ENCODE peak calls at places on chromosomes 7 and 10, in five cellular contexts. One of them, this sample, is unnamed.

GRCh38 chr7:69738396-69738889 is 140.2 kb downstream of the AUTS2 start:
- DNase-seq in left lobe of liver: no peak
- DNase-seq in activated CD4-positive, CD25-positive, alpha-beta regulatory T cell: no peak
- DNase-seq in AG09309: no peak
- DNase-seq in AG04450: no peak
- DNase-seq in this sample: peak

GRCh38 chr7:15130666-15131541 is 228.4 kb upstream of the DGKB start:
- DNase-seq in left lobe of liver: no peak
- DNase-seq in activated CD4-positive, CD25-positive, alpha-beta regulatory T cell: no peak
- DNase-seq in AG09309: peak
- DNase-seq in AG04450: no peak
- DNase-seq in this sample: no peak

GRCh38 chr10:126017961-126018560 is 121.7 kb downstream of the FANK1 start:
- DNase-seq in left lobe of liver: no peak
- DNase-seq in activated CD4-positive, CD25-positive, alpha-beta regulatory T cell: no peak
- DNase-seq in AG09309: peak
- DNase-seq in AG04450: peak
- DNase-seq in this sample: no peak

GRCh38 chr7:37409456-37409855 is 39.2 kb downstream of the ELMO1 start:
- DNase-seq in left lobe of liver: no peak
- DNase-seq in activated CD4-positive, CD25-positive, alpha-beta regulatory T cell: no peak
- DNase-seq in AG09309: no peak
- DNase-seq in AG04450: no peak
- DNase-seq in this sample: no peak

GRCh38 chr10:9331583-9332008 is 1277.1 kb downstream of the GATA3 start:
- DNase-seq in left lobe of liver: no peak
- DNase-seq in activated CD4-positive, CD25-positive, alpha-beta regulatory T cell: no peak
- DNase-seq in AG09309: peak
- DNase-seq in AG04450: peak
- DNase-seq in this sample: peak

GRCh38 chr7:32891046-32891799 is at the start of gene KBTBD2:
- DNase-seq in left lobe of liver: peak
- DNase-seq in activated CD4-positive, CD25-positive, alpha-beta regulatory T cell: peak
- DNase-seq in AG09309: no peak
- DNase-seq in AG04450: peak
- DNase-seq in this sample: peak

GRCh38 chr7:123682690-123683089 is 27.0 kb downstream of the LMOD2 start:
- DNase-seq in left lobe of liver: no peak
- DNase-seq in activated CD4-positive, CD25-positive, alpha-beta regulatory T cell: no peak
- DNase-seq in AG09309: peak
- DNase-seq in AG04450: peak
- DNase-seq in this sample: peak

GRCh38 chr7:7510814-7511213 is 24.9 kb downstream of the COL28A1 start:
- DNase-seq in left lobe of liver: no peak
- DNase-seq in activated CD4-positive, CD25-positive, alpha-beta regulatory T cell: no peak
- DNase-seq in AG09309: no peak
- DNase-seq in AG04450: no peak
- DNase-seq in this sample: no peak

GRCh38 chr7:7117935-7118586 is 64.3 kb upstream of the C1GALT1 start:
- DNase-seq in left lobe of liver: no peak
- DNase-seq in activated CD4-positive, CD25-positive, alpha-beta regulatory T cell: no peak
- DNase-seq in AG09309: no peak
- DNase-seq in AG04450: no peak
- DNase-seq in this sample: no peak

GRCh38 chr7:135392701-135393100 is 117.2 kb downstream of the CNOT4 start:
- DNase-seq in left lobe of liver: no peak
- DNase-seq in activated CD4-positive, CD25-positive, alpha-beta regulatory T cell: no peak
- DNase-seq in AG09309: no peak
- DNase-seq in AG04450: no peak
- DNase-seq in this sample: no peak

GRCh38 chr7:96734343-96734742 is 24.7 kb upstream of the SEM1 start:
- DNase-seq in left lobe of liver: no peak
- DNase-seq in activated CD4-positive, CD25-positive, alpha-beta regulatory T cell: no peak
- DNase-seq in AG09309: no peak
- DNase-seq in AG04450: no peak
- DNase-seq in this sample: no peak

GRCh38 chr7:77866370-77866769 is 67.8 kb downstream of the PHTF2 start:
- DNase-seq in left lobe of liver: no peak
- DNase-seq in activated CD4-positive, CD25-positive, alpha-beta regulatory T cell: no peak
- DNase-seq in AG09309: no peak
- DNase-seq in AG04450: no peak
- DNase-seq in this sample: no peak

GRCh38 chr10:95660283-95660682 is 3.8 kb upstream of the ALDH18A1 start:
- DNase-seq in left lobe of liver: no peak
- DNase-seq in activated CD4-positive, CD25-positive, alpha-beta regulatory T cell: no peak
- DNase-seq in AG09309: peak
- DNase-seq in AG04450: no peak
- DNase-seq in this sample: no peak

GRCh38 chr7:10205690-10206089 is 768.0 kb upstream of the PHF14 start:
- DNase-seq in left lobe of liver: no peak
- DNase-seq in activated CD4-positive, CD25-positive, alpha-beta regulatory T cell: no peak
- DNase-seq in AG09309: no peak
- DNase-seq in AG04450: no peak
- DNase-seq in this sample: no peak

GRCh38 chr7:36565792-36566356 is 158.4 kb downstream of the AOAH start:
- DNase-seq in left lobe of liver: no peak
- DNase-seq in activated CD4-positive, CD25-positive, alpha-beta regulatory T cell: no peak
- DNase-seq in AG09309: no peak
- DNase-seq in AG04450: no peak
- DNase-seq in this sample: no peak

GRCh38 chr10:113444766-113445365 is 108.0 kb upstream of the HABP2 start:
- DNase-seq in left lobe of liver: no peak
- DNase-seq in activated CD4-positive, CD25-positive, alpha-beta regulatory T cell: no peak
- DNase-seq in AG09309: no peak
- DNase-seq in AG04450: no peak
- DNase-seq in this sample: no peak

GRCh38 chr7:106773228-106773627 is 91.9 kb upstream of the PIK3CG start:
- DNase-seq in left lobe of liver: no peak
- DNase-seq in activated CD4-positive, CD25-positive, alpha-beta regulatory T cell: no peak
- DNase-seq in AG09309: no peak
- DNase-seq in AG04450: no peak
- DNase-seq in this sample: no peak

GRCh38 chr7:11533229-11533820 is 298.7 kb downstream of the THSD7A start:
- DNase-seq in left lobe of liver: no peak
- DNase-seq in activated CD4-positive, CD25-positive, alpha-beta regulatory T cell: no peak
- DNase-seq in AG09309: no peak
- DNase-seq in AG04450: no peak
- DNase-seq in this sample: no peak

GRCh38 chr7:17371656-17372524 is 73.4 kb downstream of the AHR start:
- DNase-seq in left lobe of liver: no peak
- DNase-seq in activated CD4-positive, CD25-positive, alpha-beta regulatory T cell: no peak
- DNase-seq in AG09309: peak
- DNase-seq in AG04450: peak
- DNase-seq in this sample: no peak

GRCh38 chr10:73892314-73893080 is 18.1 kb upstream of the CAMK2G start:
- DNase-seq in left lobe of liver: no peak
- DNase-seq in activated CD4-positive, CD25-positive, alpha-beta regulatory T cell: no peak
- DNase-seq in AG09309: peak
- DNase-seq in AG04450: no peak
- DNase-seq in this sample: no peak

GRCh38 chr10:71433116-71433982 is 36.6 kb downstream of the CDH23 start:
- DNase-seq in left lobe of liver: peak
- DNase-seq in activated CD4-positive, CD25-positive, alpha-beta regulatory T cell: no peak
- DNase-seq in AG09309: no peak
- DNase-seq in AG04450: no peak
- DNase-seq in this sample: no peak

GRCh38 chr10:31749981-31750850 is 178.4 kb downstream of the ARHGAP12 start:
- DNase-seq in left lobe of liver: no peak
- DNase-seq in activated CD4-positive, CD25-positive, alpha-beta regulatory T cell: no peak
- DNase-seq in AG09309: no peak
- DNase-seq in AG04450: no peak
- DNase-seq in this sample: no peak

GRCh38 chr10:36676321-36677169 is 448.9 kb upstream of the ANKRD30A start:
- DNase-seq in left lobe of liver: no peak
- DNase-seq in activated CD4-positive, CD25-positive, alpha-beta regulatory T cell: no peak
- DNase-seq in AG09309: peak
- DNase-seq in AG04450: no peak
- DNase-seq in this sample: no peak

GRCh38 chr10:79412516-79412915 is 32.9 kb downstream of the ZCCHC24 start:
- DNase-seq in left lobe of liver: no peak
- DNase-seq in activated CD4-positive, CD25-positive, alpha-beta regulatory T cell: no peak
- DNase-seq in AG09309: no peak
- DNase-seq in AG04450: no peak
- DNase-seq in this sample: no peak

GRCh38 chr10:125377368-125377767 is 217.0 kb upstream of the CTBP2 start:
- DNase-seq in left lobe of liver: no peak
- DNase-seq in activated CD4-positive, CD25-positive, alpha-beta regulatory T cell: no peak
- DNase-seq in AG09309: peak
- DNase-seq in AG04450: no peak
- DNase-seq in this sample: no peak

GRCh38 chr7:84712326-84712725 is 474.5 kb downstream of the SEMA3D start:
- DNase-seq in left lobe of liver: no peak
- DNase-seq in activated CD4-positive, CD25-positive, alpha-beta regulatory T cell: no peak
- DNase-seq in AG09309: no peak
- DNase-seq in AG04450: no peak
- DNase-seq in this sample: no peak

GRCh38 chr7:71235263-71235662 is 103.3 kb downstream of the GALNT17 start:
- DNase-seq in left lobe of liver: no peak
- DNase-seq in activated CD4-positive, CD25-positive, alpha-beta regulatory T cell: no peak
- DNase-seq in AG09309: no peak
- DNase-seq in AG04450: no peak
- DNase-seq in this sample: no peak

GRCh38 chr10:31103096-31103495 is 71.4 kb upstream of the ZNF438 start:
- DNase-seq in left lobe of liver: no peak
- DNase-seq in activated CD4-positive, CD25-positive, alpha-beta regulatory T cell: no peak
- DNase-seq in AG09309: no peak
- DNase-seq in AG04450: no peak
- DNase-seq in this sample: no peak

GRCh38 chr10:110501142-110501937 is 3.6 kb downstream of the DUSP5 start:
- DNase-seq in left lobe of liver: peak
- DNase-seq in activated CD4-positive, CD25-positive, alpha-beta regulatory T cell: peak
- DNase-seq in AG09309: peak
- DNase-seq in AG04450: peak
- DNase-seq in this sample: peak

GRCh38 chr10:97673736-97674525 is 13.1 kb downstream of the AVPI1 start:
- DNase-seq in left lobe of liver: no peak
- DNase-seq in activated CD4-positive, CD25-positive, alpha-beta regulatory T cell: no peak
- DNase-seq in AG09309: no peak
- DNase-seq in AG04450: no peak
- DNase-seq in this sample: no peak

GRCh38 chr7:127226685-127227374 is 25.9 kb downstream of the GRM8 start:
- DNase-seq in left lobe of liver: no peak
- DNase-seq in activated CD4-positive, CD25-positive, alpha-beta regulatory T cell: no peak
- DNase-seq in AG09309: no peak
- DNase-seq in AG04450: no peak
- DNase-seq in this sample: no peak

GRCh38 chr7:142964502-142965246 is 2.5 kb upstream of the KEL start:
- DNase-seq in left lobe of liver: no peak
- DNase-seq in activated CD4-positive, CD25-positive, alpha-beta regulatory T cell: no peak
- DNase-seq in AG09309: no peak
- DNase-seq in AG04450: no peak
- DNase-seq in this sample: no peak

GRCh38 chr10:90929179-90929578 is 8.3 kb upstream of the ANKRD1 start:
- DNase-seq in left lobe of liver: no peak
- DNase-seq in activated CD4-positive, CD25-positive, alpha-beta regulatory T cell: no peak
- DNase-seq in AG09309: no peak
- DNase-seq in AG04450: no peak
- DNase-seq in this sample: no peak

GRCh38 chr7:101058355-101058754 is 26.9 kb upstream of the TRIM56 start:
- DNase-seq in left lobe of liver: peak
- DNase-seq in activated CD4-positive, CD25-positive, alpha-beta regulatory T cell: peak
- DNase-seq in AG09309: no peak
- DNase-seq in AG04450: no peak
- DNase-seq in this sample: peak

This sample was measured in MM.1S.